ENCODE peak calls at places on chromosome 1, in five cellular contexts. One of them, this sample, is unnamed.

GRCh38 chr1:76494807-76495206 is 372.5 kb upstream of the ST6GALNAC5 start:
- DNase-seq in pancreas: no peak
- DNase-seq in prostate gland: no peak
- DNase-seq in fibroblast of pulmonary artery: peak; percentile 65
- DNase-seq in astrocyte of the spinal cord: no peak
- DNase-seq in this sample: no peak

GRCh38 chr1:10899490-10900264 is 103.2 kb upstream of the CASZ1 start:
- DNase-seq in pancreas: no peak
- DNase-seq in prostate gland: no peak
- DNase-seq in fibroblast of pulmonary artery: no peak
- DNase-seq in astrocyte of the spinal cord: no peak
- DNase-seq in this sample: no peak

GRCh38 chr1:18602533-18603211 is 28.0 kb upstream of the PAX7 start:
- DNase-seq in pancreas: no peak
- DNase-seq in prostate gland: no peak
- DNase-seq in fibroblast of pulmonary artery: peak; percentile 4
- DNase-seq in astrocyte of the spinal cord: no peak
- DNase-seq in this sample: no peak

GRCh38 chr1:117735045-117735992 is 129.5 kb downstream of the TENT5C start:
- DNase-seq in pancreas: no peak
- DNase-seq in prostate gland: no peak
- DNase-seq in fibroblast of pulmonary artery: peak; percentile 65
- DNase-seq in astrocyte of the spinal cord: peak; percentile 62
- DNase-seq in this sample: no peak

GRCh38 chr1:81998165-81998564 is 197.4 kb downstream of the ADGRL2 start:
- DNase-seq in pancreas: no peak
- DNase-seq in prostate gland: peak; percentile 53
- DNase-seq in fibroblast of pulmonary artery: peak; percentile 7
- DNase-seq in astrocyte of the spinal cord: peak; percentile 2
- DNase-seq in this sample: no peak

GRCh38 chr1:59669752-59670312 is 144.9 kb upstream of the HOOK1 start:
- DNase-seq in pancreas: no peak
- DNase-seq in prostate gland: no peak
- DNase-seq in fibroblast of pulmonary artery: peak; percentile 49
- DNase-seq in astrocyte of the spinal cord: peak; percentile 87
- DNase-seq in this sample: peak; percentile 6

GRCh38 chr1:101216623-101217022 is 20.2 kb upstream of the S1PR1 start:
- DNase-seq in pancreas: no peak
- DNase-seq in prostate gland: no peak
- DNase-seq in fibroblast of pulmonary artery: no peak
- DNase-seq in astrocyte of the spinal cord: no peak
- DNase-seq in this sample: no peak

GRCh38 chr1:162081316-162081715 is 11.8 kb downstream of the NOS1AP start:
- DNase-seq in pancreas: no peak
- DNase-seq in prostate gland: no peak
- DNase-seq in fibroblast of pulmonary artery: peak; percentile 18
- DNase-seq in astrocyte of the spinal cord: no peak
- DNase-seq in this sample: no peak

GRCh38 chr1:151995774-151996173 is 2.1 kb upstream of the S100A10 start:
- DNase-seq in pancreas: no peak
- DNase-seq in prostate gland: no peak
- DNase-seq in fibroblast of pulmonary artery: no peak
- DNase-seq in astrocyte of the spinal cord: no peak
- DNase-seq in this sample: no peak

GRCh38 chr1:156319664-156320063 is 18.4 kb downstream of the CCT3 start:
- DNase-seq in pancreas: no peak
- DNase-seq in prostate gland: no peak
- DNase-seq in fibroblast of pulmonary artery: peak; percentile 61
- DNase-seq in astrocyte of the spinal cord: peak; percentile 36
- DNase-seq in this sample: no peak

GRCh38 chr1:101178341-101178687 is 58.5 kb upstream of the S1PR1 start:
- DNase-seq in pancreas: no peak
- DNase-seq in prostate gland: no peak
- DNase-seq in fibroblast of pulmonary artery: no peak
- DNase-seq in astrocyte of the spinal cord: no peak
- DNase-seq in this sample: no peak

GRCh38 chr1:228906461-228906860 is 171.2 kb downstream of the RHOU start:
- DNase-seq in pancreas: no peak
- DNase-seq in prostate gland: no peak
- DNase-seq in fibroblast of pulmonary artery: no peak
- DNase-seq in astrocyte of the spinal cord: no peak
- DNase-seq in this sample: no peak

GRCh38 chr1:230208619-230209261 is 141.7 kb downstream of the GALNT2 start:
- DNase-seq in pancreas: no peak
- DNase-seq in prostate gland: no peak
- DNase-seq in fibroblast of pulmonary artery: no peak
- DNase-seq in astrocyte of the spinal cord: no peak
- DNase-seq in this sample: no peak

GRCh38 chr1:46131093-46131492 is 1.3 kb downstream of the PIK3R3 start:
- DNase-seq in pancreas: no peak
- DNase-seq in prostate gland: no peak
- DNase-seq in fibroblast of pulmonary artery: peak; percentile 23
- DNase-seq in astrocyte of the spinal cord: peak; percentile 43
- DNase-seq in this sample: no peak

GRCh38 chr1:23980725-23981063 is 567 bp upstream of the SRSF10 start:
- DNase-seq in pancreas: no peak
- DNase-seq in prostate gland: no peak
- DNase-seq in fibroblast of pulmonary artery: no peak
- DNase-seq in astrocyte of the spinal cord: peak; percentile 68
- DNase-seq in this sample: no peak

GRCh38 chr1:223153177-223154119 is 10.4 kb upstream of the TLR5 start:
- DNase-seq in pancreas: no peak
- DNase-seq in prostate gland: no peak
- DNase-seq in fibroblast of pulmonary artery: peak; percentile 68
- DNase-seq in astrocyte of the spinal cord: peak; percentile 62
- DNase-seq in this sample: no peak

GRCh38 chr1:241518447-241519307 is 878 bp downstream of the FH start:
- DNase-seq in pancreas: no peak
- DNase-seq in prostate gland: no peak
- DNase-seq in fibroblast of pulmonary artery: peak; percentile 23
- DNase-seq in astrocyte of the spinal cord: peak; percentile 41
- DNase-seq in this sample: peak; percentile 25

GRCh38 chr1:46087891-46088290 is 44.5 kb downstream of the PIK3R3 start:
- DNase-seq in pancreas: no peak
- DNase-seq in prostate gland: no peak
- DNase-seq in fibroblast of pulmonary artery: peak; percentile 6
- DNase-seq in astrocyte of the spinal cord: no peak
- DNase-seq in this sample: no peak

GRCh38 chr1:29682918-29683314 is 446.6 kb downstream of the PTPRU start:
- DNase-seq in pancreas: peak; percentile 89
- DNase-seq in prostate gland: peak; percentile 92
- DNase-seq in fibroblast of pulmonary artery: peak; percentile 34
- DNase-seq in astrocyte of the spinal cord: peak; percentile 39
- DNase-seq in this sample: no peak

GRCh38 chr1:27968692-27969091 is 8.9 kb downstream of the XKR8 start:
- DNase-seq in pancreas: no peak
- DNase-seq in prostate gland: peak; percentile 58
- DNase-seq in fibroblast of pulmonary artery: peak; percentile 70
- DNase-seq in astrocyte of the spinal cord: peak; percentile 84
- DNase-seq in this sample: no peak

GRCh38 chr1:91397605-91398004 is 7.0 kb downstream of the HFM1 start:
- DNase-seq in pancreas: no peak
- DNase-seq in prostate gland: no peak
- DNase-seq in fibroblast of pulmonary artery: no peak
- DNase-seq in astrocyte of the spinal cord: peak; percentile 51
- DNase-seq in this sample: no peak

GRCh38 chr1:111571987-111572386 is 47.6 kb upstream of the RAP1A start:
- DNase-seq in pancreas: no peak
- DNase-seq in prostate gland: no peak
- DNase-seq in fibroblast of pulmonary artery: peak; percentile 53
- DNase-seq in astrocyte of the spinal cord: peak; percentile 50
- DNase-seq in this sample: no peak

GRCh38 chr1:177033628-177034027 is 130.9 kb downstream of the ASTN1 start:
- DNase-seq in pancreas: no peak
- DNase-seq in prostate gland: no peak
- DNase-seq in fibroblast of pulmonary artery: no peak
- DNase-seq in astrocyte of the spinal cord: no peak
- DNase-seq in this sample: no peak

GRCh38 chr1:173330149-173330951 is 123.2 kb upstream of the TNFSF4 start:
- DNase-seq in pancreas: no peak
- DNase-seq in prostate gland: no peak
- DNase-seq in fibroblast of pulmonary artery: peak; percentile 82
- DNase-seq in astrocyte of the spinal cord: peak; percentile 86
- DNase-seq in this sample: no peak

GRCh38 chr1:172823534-172823933 is 164.6 kb downstream of the FASLG start:
- DNase-seq in pancreas: no peak
- DNase-seq in prostate gland: no peak
- DNase-seq in fibroblast of pulmonary artery: peak; percentile 17
- DNase-seq in astrocyte of the spinal cord: peak; percentile 41
- DNase-seq in this sample: no peak

GRCh38 chr1:221268295-221268694 is 389.1 kb downstream of the HLX start:
- DNase-seq in pancreas: no peak
- DNase-seq in prostate gland: no peak
- DNase-seq in fibroblast of pulmonary artery: peak; percentile 60
- DNase-seq in astrocyte of the spinal cord: peak; percentile 89
- DNase-seq in this sample: no peak

GRCh38 chr1:48644950-48645605 is 131.6 kb downstream of the BEND5 start:
- DNase-seq in pancreas: no peak
- DNase-seq in prostate gland: no peak
- DNase-seq in fibroblast of pulmonary artery: no peak
- DNase-seq in astrocyte of the spinal cord: no peak
- DNase-seq in this sample: no peak

GRCh38 chr1:116486424-116486823 is 84.4 kb downstream of the CD58 start:
- DNase-seq in pancreas: no peak
- DNase-seq in prostate gland: no peak
- DNase-seq in fibroblast of pulmonary artery: peak; percentile 62
- DNase-seq in astrocyte of the spinal cord: peak; percentile 73
- DNase-seq in this sample: no peak

GRCh38 chr1:88061106-88061829 is 622.8 kb upstream of the PKN2 start:
- DNase-seq in pancreas: no peak
- DNase-seq in prostate gland: peak; percentile 70
- DNase-seq in fibroblast of pulmonary artery: peak; percentile 80
- DNase-seq in astrocyte of the spinal cord: peak; percentile 58
- DNase-seq in this sample: peak; percentile 33

GRCh38 chr1:27785763-27786162 is 12.7 kb downstream of the STX12 start:
- DNase-seq in pancreas: no peak
- DNase-seq in prostate gland: no peak
- DNase-seq in fibroblast of pulmonary artery: peak; percentile 25
- DNase-seq in astrocyte of the spinal cord: peak; percentile 6
- DNase-seq in this sample: no peak

GRCh38 chr1:151340870-151341754 is 5.9 kb downstream of the RFX5 start:
- DNase-seq in pancreas: no peak
- DNase-seq in prostate gland: peak; percentile 62
- DNase-seq in fibroblast of pulmonary artery: peak; percentile 89
- DNase-seq in astrocyte of the spinal cord: peak; percentile 85
- DNase-seq in this sample: peak; percentile 42

GRCh38 chr1:218886472-218886871 is 287.2 kb upstream of the LYPLAL1 start:
- DNase-seq in pancreas: no peak
- DNase-seq in prostate gland: peak; percentile 27
- DNase-seq in fibroblast of pulmonary artery: peak; percentile 62
- DNase-seq in astrocyte of the spinal cord: peak; percentile 63
- DNase-seq in this sample: no peak

GRCh38 chr1:1120866-1121563 is 5.1 kb upstream of the C1orf159 start:
- DNase-seq in pancreas: peak; percentile 59
- DNase-seq in prostate gland: no peak
- DNase-seq in fibroblast of pulmonary artery: no peak
- DNase-seq in astrocyte of the spinal cord: no peak
- DNase-seq in this sample: peak; percentile 61

DNA sequence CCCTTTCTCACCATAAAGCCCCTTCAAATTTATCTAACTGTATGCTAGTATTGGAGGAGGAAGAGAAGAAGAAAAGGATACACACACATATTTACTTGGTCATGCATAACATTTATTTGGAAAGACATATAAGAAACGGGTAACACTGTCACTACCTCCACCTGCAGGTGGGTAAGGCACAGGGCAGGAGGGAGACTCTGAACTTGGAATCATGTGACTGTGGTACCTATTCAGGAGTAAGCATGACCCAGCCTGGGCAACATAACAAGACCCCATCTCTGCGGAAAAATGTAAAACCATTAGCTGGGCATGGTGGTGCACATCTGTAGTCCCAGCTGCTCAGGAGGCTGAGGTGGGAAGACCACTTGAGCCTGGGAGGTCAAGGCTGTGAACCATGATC is 1.4 kb upstream of the PADI6 start:
- DNase-seq in pancreas: no peak
- DNase-seq in prostate gland: no peak
- DNase-seq in fibroblast of pulmonary artery: no peak
- DNase-seq in astrocyte of the spinal cord: no peak
- DNase-seq in this sample: no peak
- TF ChIP-seq CTCF in pancreas: no peak
- TF ChIP-seq CTCF in prostate gland: no peak
- TF ChIP-seq CTCF in fibroblast of pulmonary artery: peak; percentile 7
- TF ChIP-seq CTCF in astrocyte of the spinal cord: peak; percentile 18
- TF ChIP-seq CTCF in this sample: no peak

GRCh38 chr1:202692959-202693555 is 17.2 kb downstream of the SYT2 start:
- DNase-seq in pancreas: peak; percentile 81
- DNase-seq in prostate gland: peak; percentile 31
- DNase-seq in fibroblast of pulmonary artery: peak; percentile 80
- DNase-seq in astrocyte of the spinal cord: peak; percentile 61
- DNase-seq in this sample: peak; percentile 32

GRCh38 chr1:202700061-202700460 is 10.2 kb downstream of the SYT2 start:
- DNase-seq in pancreas: no peak
- DNase-seq in prostate gland: no peak
- DNase-seq in fibroblast of pulmonary artery: no peak
- DNase-seq in astrocyte of the spinal cord: no peak
- DNase-seq in this sample: no peak

GRCh38 chr1:202698276-202698675 is 12.0 kb downstream of the SYT2 start:
- DNase-seq in pancreas: no peak
- DNase-seq in prostate gland: no peak
- DNase-seq in fibroblast of pulmonary artery: no peak
- DNase-seq in astrocyte of the spinal cord: no peak
- DNase-seq in this sample: no peak

GRCh38 chr1:202694354-202694753 is 15.9 kb downstream of the SYT2 start:
- DNase-seq in pancreas: no peak
- DNase-seq in prostate gland: no peak
- DNase-seq in fibroblast of pulmonary artery: no peak
- DNase-seq in astrocyte of the spinal cord: no peak
- DNase-seq in this sample: no peak

DNA sequence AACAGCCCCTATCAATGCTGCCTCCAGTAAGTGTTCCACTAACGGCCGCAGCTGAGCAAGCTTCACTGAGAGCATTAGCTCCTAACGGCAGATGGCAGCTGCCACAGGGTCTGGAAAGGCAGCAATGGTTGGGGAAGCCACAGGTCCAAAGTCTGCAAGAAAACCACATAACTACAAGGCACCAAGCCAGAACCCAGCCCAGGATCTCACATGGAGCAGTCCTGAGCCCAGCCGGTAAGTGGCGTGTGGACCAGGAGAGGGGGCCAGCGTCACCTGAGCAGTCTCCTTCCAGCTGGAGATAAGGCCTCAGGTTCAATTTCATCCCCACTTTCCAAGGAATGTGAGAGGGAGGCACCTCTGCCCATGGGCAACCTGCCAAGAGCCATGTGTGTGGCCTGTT is 13.2 kb downstream of the SYT2 start:
- DNase-seq in pancreas: peak; percentile 74
- DNase-seq in prostate gland: no peak
- DNase-seq in fibroblast of pulmonary artery: no peak
- DNase-seq in astrocyte of the spinal cord: no peak
- DNase-seq in this sample: no peak
- TF ChIP-seq CTCF in pancreas: no peak
- TF ChIP-seq CTCF in prostate gland: no peak
- TF ChIP-seq CTCF in fibroblast of pulmonary artery: no peak
- TF ChIP-seq CTCF in astrocyte of the spinal cord: no peak
- TF ChIP-seq CTCF in this sample: no peak

GRCh38 chr1:154405762-154406571 is 824 bp downstream of the IL6R start:
- DNase-seq in pancreas: peak; percentile 88
- DNase-seq in prostate gland: peak; percentile 77
- DNase-seq in fibroblast of pulmonary artery: peak; percentile 66
- DNase-seq in astrocyte of the spinal cord: peak; percentile 38
- DNase-seq in this sample: no peak
- TF ChIP-seq CTCF in pancreas: no peak
- TF ChIP-seq CTCF in prostate gland: peak; percentile 58
- TF ChIP-seq CTCF in fibroblast of pulmonary artery: peak; percentile 50
- TF ChIP-seq CTCF in astrocyte of the spinal cord: peak; percentile 23
- TF ChIP-seq CTCF in this sample: peak; percentile 74

GRCh38 chr1:246068113-246068512 is 439.0 kb downstream of the SMYD3 start:
- DNase-seq in pancreas: no peak
- DNase-seq in prostate gland: no peak
- DNase-seq in fibroblast of pulmonary artery: no peak
- DNase-seq in astrocyte of the spinal cord: no peak
- DNase-seq in this sample: no peak
- TF ChIP-seq CTCF in pancreas: no peak
- TF ChIP-seq CTCF in prostate gland: no peak
- TF ChIP-seq CTCF in fibroblast of pulmonary artery: no peak
- TF ChIP-seq CTCF in astrocyte of the spinal cord: no peak
- TF ChIP-seq CTCF in this sample: no peak

This sample was measured in upper lobe of left lung.